ENCODE peak calls at places on chromosomes 11 and 22, in six cellular contexts. K, R, C, O, V and U are unnamed samples.

GRCh38 chr11:111846640-111847039 is 24.7 kb downstream of the ALG9 start:
- DNase-seq in K (no peak), R (peak; percentile 95), C (no peak), O (no peak), V (no peak), U (no peak)

GRCh38 chr22:45878901-45879551 is 97.9 kb downstream of the WNT7B start:
- DNase-seq in K (no peak), R (no peak), C (no peak), O (peak; percentile 58), V (no peak), U (no peak)

GRCh38 chr11:36534276-36534675 is 24.2 kb upstream of the TRAF6 start:
- DNase-seq in K (no peak), R (no peak), C (no peak), O (no peak), V (no peak), U (no peak)

GRCh38 chr11:124882339-124883071 is 15.2 kb downstream of the ROBO4 start:
- DNase-seq in K (peak; percentile 75), R (peak; percentile 23), C (no peak), O (no peak), V (no peak), U (no peak)

GRCh38 chr22:49236541-49237075 is 591.1 kb downstream of the BRD1 start:
- DNase-seq in K (no peak), R (no peak), C (no peak), O (no peak), V (no peak), U (no peak)

GRCh38 chr11:103587951-103588788 is 448.3 kb upstream of the DDI1 start:
- DNase-seq in K (no peak), R (peak; percentile 35), C (no peak), O (no peak), V (no peak), U (no peak)

GRCh38 chr22:40196628-40197027 is 18.9 kb downstream of the TNRC6B start:
- DNase-seq in K (peak; percentile 57), R (peak; percentile 96), C (no peak), O (no peak), V (no peak), U (no peak)

GRCh38 chr11:130049260-130049659 is 20.4 kb upstream of the APLP2 start:
- DNase-seq in K (no peak), R (no peak), C (no peak), O (no peak), V (no peak), U (no peak)

GRCh38 chr11:47464479-47464878 is 15.5 kb upstream of the RAPSN start:
- DNase-seq in K (no peak), R (no peak), C (no peak), O (no peak), V (no peak), U (no peak)